ENCODE peak calls at places on chromosomes 7 and 10, in seven cellular contexts. A, S, V, H, O, L and E are unnamed samples.

GRCh38 chr10:30821994-30822692 is 192.6 kb upstream of the LYZL2 start:
- DNase-seq in A (no peak), S (no peak), L (no peak), O (no peak), V (no peak), H (no peak), E (no peak)

GRCh38 chr7:151384776-151385625 is 24.8 kb downstream of the WDR86 start:
- DNase-seq in A (no peak), S (no peak), L (no peak), V (no peak), O (no peak), H (no peak), E (no peak)

GRCh38 chr10:78263521-78263988 is 229.9 kb downstream of the RPS24 start:
- DNase-seq in A (no peak), V (no peak), H (no peak), L (peak), S (peak), O (no peak), E (peak)

GRCh38 chr10:22573820-22574569 is 140.4 kb downstream of the PIP4K2A start:
- DNase-seq in S (no peak), O (peak), H (no peak), V (peak), A (peak), L (no peak), E (no peak)

GRCh38 chr7:100366411-100367250 is 6.7 kb upstream of the PILRA start:
- DNase-seq in L (no peak), S (peak), V (no peak), O (no peak), H (no peak), A (no peak), E (no peak)

GRCh38 chr7:130272456-130273080 is 5.9 kb downstream of the CPA2 start:
- DNase-seq in L (no peak), S (peak), O (no peak), V (no peak), A (no peak), H (no peak), E (no peak)

GRCh38 chr7:37441405-37441797 is 7.3 kb downstream of the ELMO1 start:
- DNase-seq in A (no peak), V (no peak), S (no peak), L (no peak), O (no peak), H (no peak), E (no peak)

GRCh38 chr10:48885376-48885775 is 54.3 kb downstream of the LRRC18 start:
- DNase-seq in O (peak), A (no peak), S (peak), V (peak), H (no peak), L (no peak), E (no peak)

GRCh38 chr10:99329891-99330674 is 927 bp downstream of the CNNM1 start:
- DNase-seq in V (no peak), L (no peak), A (peak), S (peak), H (no peak), O (peak), E (no peak)

GRCh38 chr7:45975367-45975766 is 54.3 kb upstream of the IGFBP3 start:
- DNase-seq in O (no peak), A (no peak), H (no peak), L (no peak), S (peak), V (no peak), E (no peak)

GRCh38 chr7:17369686-17370426 is 71.4 kb downstream of the AHR start:
- DNase-seq in L (no peak), S (peak), H (peak), A (peak), O (peak), V (no peak), E (peak)

GRCh38 chr7:77543910-77544309 is 6.8 kb downstream of the PTPN12 start:
- DNase-seq in O (no peak), S (no peak), V (no peak), L (no peak), A (no peak), H (no peak), E (no peak)

GRCh38 chr7:108211382-108212201 is 81.4 kb upstream of the LAMB4 start:
- DNase-seq in A (peak), V (no peak), L (no peak), O (peak), H (no peak), S (peak), E (no peak)

GRCh38 chr7:75842836-75843446 is 29.3 kb upstream of the CCL24 start:
- DNase-seq in A (peak), L (no peak), S (peak), V (peak), O (peak), H (peak), E (peak)

GRCh38 chr7:370775-371118 is 80.8 kb downstream of the FOXL3 start:
- DNase-seq in S (no peak), V (no peak), A (no peak), L (no peak), H (no peak), O (no peak), E (no peak)

GRCh38 chr10:48685731-48686130 is 1.1 kb downstream of the WDFY4 start:
- DNase-seq in H (no peak), A (no peak), V (peak), L (no peak), O (no peak), S (no peak), E (no peak)

GRCh38 chr7:94431203-94431602 is 36.5 kb downstream of the COL1A2 start:
- DNase-seq in H (no peak), L (no peak), S (no peak), A (peak), V (no peak), O (no peak), E (no peak)

GRCh38 chr7:47738563-47739166 is 156.8 kb upstream of the TNS3 start:
- DNase-seq in S (no peak), V (no peak), O (no peak), H (no peak), A (no peak), L (no peak), E (no peak)

GRCh38 chr10:86364551-86365345 is 1.8 kb downstream of the GRID1 start:
- DNase-seq in O (peak), L (peak), V (no peak), A (peak), S (no peak), H (no peak), E (no peak)

GRCh38 chr7:44791278-44792219 is 4.9 kb upstream of the PPIA start:
- DNase-seq in V (no peak), O (no peak), H (no peak), S (peak), A (peak), L (no peak), E (no peak)

GRCh38 chr7:14233026-14233897 is 243.8 kb upstream of the ETV1 start:
- DNase-seq in A (peak), H (peak), V (no peak), L (no peak), S (peak), O (peak), E (no peak)

GRCh38 chr10:61898435-61898778 is 3.1 kb upstream of the ARID5B start:
- DNase-seq in H (no peak), V (peak), A (no peak), L (no peak), O (no peak), S (no peak), E (no peak)

GRCh38 chr7:149707448-149707886 is 65.9 kb downstream of the ZNF467 start:
- DNase-seq in L (no peak), A (peak), S (peak), H (no peak), O (no peak), V (no peak), E (no peak)

GRCh38 chr10:15370212-15370740 is 813 bp downstream of the FAM171A1 start:
- DNase-seq in V (no peak), O (no peak), L (no peak), A (peak), S (peak), H (no peak), E (no peak)

GRCh38 chr10:50335397-50335796 is 84.1 kb upstream of the ASAH2 start:
- DNase-seq in L (no peak), S (no peak), V (no peak), A (no peak), O (no peak), H (no peak), E (no peak)

GRCh38 chr10:34567854-34568253 is 247.2 kb downstream of the PARD3 start:
- DNase-seq in H (no peak), L (no peak), S (no peak), V (no peak), O (no peak), A (no peak), E (no peak)

GRCh38 chr10:68756766-68757165 is 35.7 kb downstream of the CCAR1 start:
- DNase-seq in L (no peak), A (peak), V (no peak), H (no peak), S (no peak), O (no peak), E (no peak)

GRCh38 chr10:59844436-59844835 is 61.9 kb downstream of the CCDC6 start:
- DNase-seq in A (no peak), S (no peak), O (no peak), L (no peak), H (no peak), V (no peak), E (no peak)
- TF ChIP-seq CTCF in A (no peak), S (no peak), O (no peak), L (no peak), H (no peak), V (no peak), E (no peak)

GRCh38 chr10:17021661-17022060 is 108.0 kb downstream of the CUBN start:
- DNase-seq in O (no peak), A (no peak), V (no peak), L (no peak), S (no peak), H (no peak), E (no peak)

GRCh38 chr10:17022898-17023297 is 106.7 kb downstream of the CUBN start:
- DNase-seq in H (no peak), A (peak), V (no peak), O (no peak), L (no peak), S (no peak), E (no peak)

GRCh38 chr10:17023386-17024298 is 106.0 kb downstream of the CUBN start:
- DNase-seq in H (peak), O (peak), S (peak), A (peak), V (peak), L (no peak), E (peak)

GRCh38 chr10:17022399-17022798 is 107.2 kb downstream of the CUBN start:
- DNase-seq in H (no peak), S (no peak), V (no peak), L (no peak), A (peak), O (no peak), E (no peak)

DNA sequence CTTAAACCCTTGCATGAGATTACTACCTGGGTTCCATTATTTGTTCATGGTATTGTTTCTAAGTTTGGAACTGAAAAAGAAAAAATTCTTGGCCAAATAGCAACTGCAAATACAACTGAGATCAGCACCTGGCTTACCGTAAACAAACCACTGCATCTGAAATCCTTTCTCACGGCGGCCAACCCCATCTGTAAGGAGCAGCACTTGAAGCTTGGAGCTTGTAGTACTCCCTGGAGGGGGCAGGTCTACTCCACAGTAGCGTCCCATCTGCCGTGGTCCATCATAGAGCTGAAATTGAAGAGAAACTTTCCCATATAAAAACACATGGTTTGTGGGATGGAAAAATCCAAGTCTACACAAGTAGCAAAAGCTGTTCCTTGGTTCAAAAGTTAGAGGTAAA is 109.9 kb downstream of the CUBN start:
- DNase-seq in O (no peak), V (no peak), A (no peak), S (no peak), H (no peak), L (no peak), E (no peak)
- TF ChIP-seq CTCF in O (no peak), V (no peak), A (no peak), S (no peak), H (no peak), L (no peak), E (no peak)

GRCh38 chr10:124830445-124830844 is 28.8 kb downstream of the ABRAXAS2 start:
- DNase-seq in H (no peak), V (no peak), O (no peak), L (no peak), A (no peak), S (no peak), E (no peak)

GRCh38 chr10:124824507-124824906 is 22.9 kb downstream of the ABRAXAS2 start:
- DNase-seq in S (peak), H (no peak), V (no peak), O (no peak), L (no peak), A (no peak), E (no peak)

GRCh38 chr10:124825702-124826101 is 24.1 kb downstream of the ABRAXAS2 start:
- DNase-seq in V (no peak), O (no peak), H (no peak), L (no peak), S (no peak), A (no peak), E (no peak)

GRCh38 chr10:124829447-124830115 is 28.0 kb downstream of the ABRAXAS2 start:
- DNase-seq in V (no peak), H (no peak), L (no peak), S (no peak), A (no peak), O (no peak), E (no peak)

GRCh38 chr10:124827474-124827873 is 25.9 kb downstream of the ABRAXAS2 start:
- DNase-seq in S (peak), H (no peak), O (peak), V (peak), A (peak), L (no peak), E (no peak)
- TF ChIP-seq CTCF in S (peak), H (peak), O (peak), V (peak), A (peak), L (peak), E (peak)

GRCh38 chr7:35729061-35729783 is 34.3 kb upstream of the HERPUD2 start:
- DNase-seq in L (no peak), O (no peak), S (no peak), H (no peak), A (no peak), V (peak), E (no peak)

GRCh38 chr7:35726654-35727053 is 31.7 kb upstream of the HERPUD2 start:
- DNase-seq in S (no peak), H (no peak), L (no peak), O (no peak), V (peak), A (no peak), E (no peak)

GRCh38 chr7:35729966-35730345 is 35.0 kb upstream of the HERPUD2 start:
- DNase-seq in S (no peak), A (no peak), V (no peak), O (no peak), L (no peak), H (no peak), E (no peak)

GRCh38 chr7:35727571-35727970 is 32.6 kb upstream of the HERPUD2 start:
- DNase-seq in O (no peak), A (peak), L (no peak), V (peak), H (no peak), S (peak), E (no peak)

DNA sequence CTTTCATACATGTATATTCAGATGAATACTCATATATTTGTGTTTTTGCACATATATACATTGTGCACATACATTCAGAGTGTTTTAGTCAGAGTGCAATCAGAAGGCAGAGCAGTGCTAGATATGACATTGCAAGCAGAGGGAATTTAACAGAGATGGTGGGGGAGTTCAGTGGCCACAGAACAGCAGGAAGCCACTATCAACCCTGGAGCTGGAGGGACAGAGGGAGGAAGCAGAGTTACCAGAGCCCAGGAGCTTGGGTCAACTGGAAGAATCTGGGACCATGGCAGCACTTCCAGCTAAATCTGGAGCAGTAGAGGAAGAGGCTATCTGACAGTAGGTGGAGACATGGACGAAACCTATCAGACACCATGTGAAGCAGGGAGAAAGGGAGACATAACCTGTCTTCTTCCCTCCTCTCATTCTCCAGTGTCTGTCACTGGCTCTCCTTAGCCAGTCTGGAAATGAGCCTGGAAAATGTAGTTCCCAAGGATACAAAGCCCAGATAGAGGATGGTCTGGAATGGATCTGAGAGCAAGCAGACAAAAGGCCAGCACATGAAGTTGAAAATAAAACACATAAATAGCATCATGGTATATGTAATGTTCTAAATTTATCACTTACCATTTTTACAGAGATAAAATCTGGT is 33.6 kb upstream of the HERPUD2 start:
- DNase-seq in L (no peak), V (peak), S (no peak), H (no peak), O (no peak), A (peak), E (no peak)
- TF ChIP-seq CTCF in L (no peak), V (no peak), S (no peak), H (no peak), O (no peak), A (no peak), E (no peak)

DNA sequence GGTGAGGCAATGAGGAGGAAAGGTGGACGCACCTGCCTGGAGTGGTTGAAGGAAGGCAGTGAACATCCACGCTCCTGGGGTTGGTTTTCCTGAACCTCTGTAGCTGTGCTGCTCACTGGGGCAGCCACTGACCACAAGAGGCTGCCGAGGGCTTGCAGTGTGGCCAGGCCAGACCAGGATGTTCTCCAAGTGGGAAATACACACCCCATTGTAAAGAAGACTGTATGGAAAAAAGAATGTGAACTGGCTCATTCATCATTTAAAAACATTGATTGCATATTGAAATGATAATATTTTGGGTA is 107.6 kb downstream of the SNX10 start:
- DNase-seq in H (no peak), A (no peak), V (no peak), S (no peak), L (no peak), O (peak), E (no peak)
- TF ChIP-seq CTCF in H (peak), A (peak), V (no peak), S (no peak), L (no peak), O (no peak), E (peak)

GRCh38 chr7:4239991-4240812 is 441.9 kb upstream of the FOXK1 start:
- DNase-seq in A (no peak), L (no peak), S (no peak), O (no peak), V (no peak), H (no peak), E (no peak)

GRCh38 chr7:4240813-4241612 is 441.1 kb upstream of the FOXK1 start:
- DNase-seq in A (no peak), V (no peak), O (no peak), S (no peak), L (no peak), H (no peak), E (no peak)

GRCh38 chr7:4242706-4243105 is 439.4 kb upstream of the FOXK1 start:
- DNase-seq in V (no peak), S (no peak), L (no peak), A (no peak), O (no peak), H (no peak), E (no peak)

GRCh38 chr7:4244041-4244440 is 438.1 kb upstream of the FOXK1 start:
- DNase-seq in V (no peak), H (no peak), O (no peak), L (no peak), S (no peak), A (no peak), E (no peak)

DNA sequence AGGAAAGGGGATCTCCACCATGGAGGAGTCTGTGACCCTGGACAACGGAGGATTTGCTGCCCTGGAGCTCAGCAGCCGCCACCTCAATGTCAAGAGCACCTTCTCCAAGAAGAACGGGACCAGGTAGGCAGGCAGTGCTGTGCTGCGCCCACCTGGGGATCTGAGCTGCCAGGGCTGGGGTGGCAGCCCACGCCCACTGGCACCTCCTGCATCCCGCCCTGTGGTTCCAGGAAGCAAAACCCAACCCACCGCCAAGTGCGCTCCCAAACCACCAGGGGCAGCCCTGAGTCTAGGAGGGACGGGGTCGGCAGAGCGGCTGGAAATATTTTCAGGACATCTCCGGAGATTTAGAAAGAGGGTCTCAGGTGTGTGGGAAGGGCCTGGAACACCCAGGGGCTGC is 440.3 kb upstream of the FOXK1 start:
- DNase-seq in V (no peak), A (no peak), S (no peak), O (no peak), L (no peak), H (no peak), E (no peak)
- TF ChIP-seq CTCF in V (no peak), A (no peak), S (no peak), O (no peak), L (no peak), H (no peak), E (no peak)

GRCh38 chr10:104767745-104768144 is 126.7 kb downstream of the SORCS3 start:
- DNase-seq in S (no peak), H (no peak), O (no peak), A (no peak), V (no peak), L (no peak), E (no peak)
- TF ChIP-seq CTCF in S (no peak), H (no peak), O (no peak), A (no peak), V (no peak), L (no peak), E (no peak)

DNA sequence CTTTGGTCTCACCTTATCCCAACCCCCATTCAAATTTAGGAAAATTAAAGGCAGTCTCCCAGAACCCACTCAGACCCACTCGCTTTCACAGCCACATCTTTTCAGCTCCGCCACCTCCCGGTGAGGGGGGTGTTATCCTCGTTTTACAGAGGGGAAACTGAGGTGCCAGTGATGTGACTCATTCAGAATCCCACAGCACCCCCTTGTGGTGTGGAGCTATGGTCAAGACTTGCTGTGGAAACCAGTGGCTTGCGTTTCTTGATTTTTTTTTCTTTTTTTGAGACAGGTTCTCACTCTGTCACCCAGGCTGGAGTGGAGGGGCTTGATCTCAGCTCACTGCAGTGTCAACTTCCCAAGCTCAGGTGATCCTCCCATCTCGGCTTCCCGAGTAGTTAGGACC is 27.6 kb downstream of the SLC35G1 start:
- DNase-seq in L (no peak), S (no peak), V (peak), H (no peak), O (peak), A (no peak), E (no peak)
- TF ChIP-seq CTCF in L (peak), S (peak), V (peak), H (peak), O (no peak), A (peak), E (peak)

GRCh38 chr10:125774581-125775191 is 935 bp downstream of the MMP21 start:
- DNase-seq in A (no peak), L (no peak), H (no peak), S (no peak), V (no peak), O (no peak), E (no peak)
- TF ChIP-seq CTCF in A (no peak), L (no peak), H (no peak), S (no peak), V (no peak), O (no peak), E (no peak)